ENCODE peak calls at places on chromosomes 11 and 22, in seven cellular contexts. S, Q, H, F, A, X and C are unnamed samples.

GRCh38 chr11:134942633-134943032 is 530.6 kb upstream of the B3GAT1 start:
- DNase-seq in H (peak; percentile 21), A (no peak), X (no peak), S (no peak), Q (no peak), F (no peak), C (no peak)

GRCh38 chr22:48627203-48627602 is 1200.5 kb downstream of the BRD1 start:
- DNase-seq in Q (no peak), A (no peak), X (no peak), S (no peak), F (no peak), H (no peak), C (no peak)

GRCh38 chr11:77136074-77136473 is 8.0 kb downstream of the MYO7A start:
- DNase-seq in A (no peak), X (no peak), Q (no peak), S (no peak), H (peak; percentile 40), F (no peak), C (no peak)

GRCh38 chr11:116255234-116255953 is 517.4 kb downstream of the BUD13 start:
- DNase-seq in X (no peak), H (no peak), Q (no peak), F (no peak), S (no peak), A (no peak), C (no peak)

GRCh38 chr11:83363280-83363679 is 77.1 kb upstream of the CCDC90B start:
- DNase-seq in S (no peak), X (no peak), F (no peak), H (no peak), A (no peak), Q (no peak), C (no peak)

GRCh38 chr11:13486926-13487660 is 8.7 kb downstream of the PTH start:
- DNase-seq in F (peak; percentile 84), H (peak; percentile 13), A (peak; percentile 74), X (peak; percentile 47), S (no peak), Q (peak; percentile 15), C (peak; percentile 79)

GRCh38 chr22:20887375-20887774 is 28.6 kb downstream of the SNAP29 start:
- DNase-seq in H (no peak), A (no peak), F (no peak), X (no peak), Q (no peak), S (no peak), C (no peak)

GRCh38 chr22:44289429-44290171 is 23.2 kb downstream of the SHISAL1 start:
- DNase-seq in F (no peak), X (no peak), H (no peak), Q (no peak), A (no peak), S (no peak), C (no peak)

GRCh38 chr22:44801476-44801875 is 49.1 kb downstream of the ARHGAP8 start:
- DNase-seq in F (no peak), S (no peak), A (no peak), H (no peak), X (no peak), Q (no peak), C (no peak)

DNA sequence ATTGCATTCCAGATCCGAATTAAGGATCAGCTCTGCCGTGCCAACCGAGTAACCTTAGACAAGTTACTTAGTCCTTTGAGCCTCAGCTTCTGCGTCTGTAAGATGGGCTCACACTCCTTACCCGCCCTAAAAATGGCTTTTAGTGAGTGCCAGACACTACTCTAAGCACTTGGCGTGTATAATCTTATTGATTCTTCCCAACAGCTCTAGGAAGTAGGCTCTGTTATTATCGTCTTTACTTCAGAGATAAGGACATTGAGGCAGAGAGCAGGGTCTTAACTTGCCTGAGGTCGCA is 21.7 kb upstream of the ROBO3 start:
- DNase-seq in Q (no peak), X (no peak), H (no peak), A (no peak), F (no peak), S (no peak), C (no peak)
- H3K4me3 ChIP-seq in Q (no peak overlapping the region), X (no peak overlapping the region), H (no peak overlapping the region), A (no peak overlapping the region), F (no peak overlapping the region), S (no peak overlapping the region), C (no peak overlapping the region)

DNA sequence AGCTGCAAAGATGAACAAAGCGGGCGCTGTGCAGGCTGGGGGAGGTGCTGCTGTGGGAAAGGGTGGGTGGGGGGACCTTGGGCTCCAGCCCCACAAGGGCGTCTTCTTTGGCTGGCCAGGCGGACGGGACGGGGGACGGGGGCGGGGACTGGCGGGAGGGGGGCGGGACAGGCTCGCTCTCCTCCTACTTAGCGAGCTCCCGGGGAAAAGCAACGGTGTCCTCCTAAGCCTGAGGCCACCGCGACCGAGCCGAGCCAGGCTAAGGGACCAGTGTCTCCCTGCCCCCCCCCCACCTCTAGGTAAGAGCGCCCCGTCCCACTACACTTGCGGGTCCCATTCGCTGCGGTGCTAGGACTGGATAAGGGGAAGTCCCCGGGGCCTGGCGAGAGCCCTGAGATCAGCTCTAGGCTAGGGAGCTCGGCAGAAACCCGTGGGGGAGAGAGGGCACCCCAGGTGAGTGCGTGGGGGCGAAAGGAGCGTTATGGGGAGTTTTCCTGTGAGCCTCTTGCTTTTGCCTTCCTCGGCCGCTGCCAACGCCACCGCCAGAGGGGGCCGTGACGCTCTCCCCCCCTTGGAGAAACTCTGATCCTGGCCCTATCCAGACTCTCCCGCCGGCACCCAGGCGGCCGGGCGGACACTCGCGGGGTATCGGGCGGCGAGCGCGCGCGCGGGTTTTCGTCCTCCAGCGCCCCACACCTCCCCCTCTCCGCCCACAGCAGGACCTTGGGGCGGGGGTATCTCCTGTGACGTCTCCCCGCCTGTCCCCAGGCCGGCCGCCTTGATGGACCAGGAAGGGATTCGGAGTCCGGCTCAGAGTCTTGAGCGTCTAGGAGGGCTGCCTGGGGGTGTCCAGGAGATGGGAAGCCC is at the start of gene PHLDB1:
- DNase-seq in Q (peak; percentile 48), A (peak; percentile 66), S (no peak), F (peak; percentile 90), H (peak; percentile 60), X (peak; percentile 76), C (no peak)
- TF ChIP-seq CTCF in Q (peak; percentile 39), A (peak; percentile 21), S (peak; percentile 91), F (peak; percentile 98), H (peak; percentile 76), X (peak; percentile 72), C (peak; percentile 18)

GRCh38 chr11:8261921-8262551 is 1.6 kb downstream of the LMO1 start:
- DNase-seq in A (no peak), S (no peak), F (no peak), H (no peak), X (no peak), Q (no peak), C (no peak)
- H3K4me3 ChIP-seq in A (no peak overlapping the region), S (peak overlapping the region; percentile 49), F (no peak overlapping the region), H (peak overlapping the region; percentile 45), X (peak overlapping the region; percentile 52), Q (peak overlapping the region; percentile 66), C (no peak overlapping the region)

GRCh38 chr11:95152878-95153856 is 63.5 kb downstream of the ENDOD1 start:
- DNase-seq in F (no peak), H (no peak), X (no peak), A (no peak), Q (no peak), S (no peak), C (no peak)

GRCh38 chr11:95148938-95149337 is 59.3 kb downstream of the ENDOD1 start:
- DNase-seq in A (no peak), F (no peak), Q (no peak), H (no peak), S (no peak), X (no peak), C (no peak)

GRCh38 chr11:95149659-95150294 is 60.1 kb downstream of the ENDOD1 start:
- DNase-seq in Q (no peak), F (peak; percentile 67), X (peak; percentile 45), A (peak; percentile 52), S (no peak), H (no peak), C (no peak)

GRCh38 chr11:95148421-95148820 is 58.8 kb downstream of the ENDOD1 start:
- DNase-seq in H (no peak), Q (no peak), A (no peak), X (no peak), F (no peak), S (no peak), C (no peak)

DNA sequence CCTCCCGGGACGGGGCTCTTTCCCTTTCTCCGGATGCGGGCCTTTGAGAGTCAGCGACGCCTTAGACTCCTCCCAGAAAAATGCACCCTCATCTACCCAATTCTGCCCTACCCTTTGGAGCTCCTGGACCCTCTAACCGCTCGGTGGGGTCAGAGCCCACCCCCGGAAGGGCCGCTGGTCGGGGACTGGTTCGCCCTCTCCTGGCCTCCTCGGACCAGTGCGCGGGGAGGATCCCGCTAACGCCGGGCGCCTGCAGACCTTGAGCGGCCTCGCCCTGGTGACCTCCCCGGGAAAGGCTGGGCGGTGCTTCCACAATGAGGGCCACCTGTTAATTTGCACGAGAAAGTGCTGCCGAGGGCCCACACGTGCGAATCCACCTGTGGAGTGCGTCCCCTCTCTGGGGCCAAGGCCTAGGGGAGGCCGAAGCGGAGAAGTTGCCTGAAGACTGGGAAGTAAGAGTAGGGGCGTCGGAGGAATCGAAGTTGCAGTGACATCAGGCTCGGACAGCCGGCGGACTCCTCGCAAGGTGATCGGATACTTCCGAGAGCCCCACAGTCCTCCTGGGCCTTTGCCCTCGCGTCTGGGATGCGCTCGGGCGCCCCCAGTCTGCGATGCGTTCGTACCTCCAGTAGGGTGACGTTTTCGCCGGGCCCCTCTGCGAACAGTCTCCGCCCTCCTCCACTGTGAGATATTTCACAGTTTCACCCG is 61.5 kb downstream of the ENDOD1 start:
- DNase-seq in Q (peak; percentile 80), H (peak; percentile 87), X (peak; percentile 93), A (peak; percentile 94), S (peak; percentile 86), F (peak; percentile 99), C (peak; percentile 92)
- TF ChIP-seq CTCF in Q (peak; percentile 75), H (peak; percentile 85), X (peak; percentile 74), A (peak; percentile 82), S (peak; percentile 97), F (peak; percentile 97), C (peak; percentile 96)

GRCh38 chr22:42365942-42366660 is 66.1 kb downstream of the NFAM1 start:
- DNase-seq in A (no peak), F (no peak), X (no peak), Q (no peak), H (no peak), S (no peak), C (no peak)
- H3K4me3 ChIP-seq in A (no peak overlapping the region), F (no peak overlapping the region), X (no peak overlapping the region), Q (no peak overlapping the region), H (no peak overlapping the region), S (no peak overlapping the region), C (no peak overlapping the region)

DNA sequence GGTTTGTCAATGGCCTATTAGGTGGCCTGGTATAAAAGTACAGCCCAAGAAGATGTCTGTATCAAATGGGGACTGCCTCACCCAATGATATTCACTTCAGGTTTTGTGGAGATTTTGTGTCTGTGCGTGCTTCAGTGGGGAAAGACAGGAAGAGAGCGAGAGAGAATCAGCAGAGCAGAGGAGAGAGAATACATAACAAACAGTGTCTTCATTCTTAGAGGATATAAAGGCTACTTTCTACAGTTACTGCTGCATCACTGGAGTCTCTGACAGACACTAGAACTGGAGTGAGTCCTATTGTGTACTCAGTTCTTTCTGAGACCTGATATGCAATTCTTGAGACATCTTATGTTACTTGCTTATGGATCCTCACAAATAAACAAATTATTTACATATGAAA is 115.0 kb downstream of the CASP12 start:
- DNase-seq in X (no peak), Q (no peak), A (no peak), S (no peak), H (no peak), F (no peak), C (no peak)
- TF ChIP-seq CTCF in X (no peak), Q (no peak), A (no peak), S (no peak), H (no peak), F (no peak), C (no peak)